ENCODE peak calls at places on chromosomes 6 and 20, in ten cellular contexts. One of them, this sample, is unnamed.

GRCh38 chr6:47256361-47256760 is 53.3 kb downstream of the TNFRSF21 start:
- DNase-seq in IMR-90: no peak
- DNase-seq in DND-41: no peak
- DNase-seq in breast epithelium: no peak
- DNase-seq in fibroblast of lung: no peak
- DNase-seq in transverse colon: no peak
- DNase-seq in fibroblast of pulmonary artery: peak
- DNase-seq in dorsolateral prefrontal cortex: no peak
- DNase-seq in coronary artery: no peak
- DNase-seq in PC-9: no peak
- DNase-seq in this sample: no peak

GRCh38 chr6:21999012-21999528 is 297.8 kb downstream of the PRL start:
- DNase-seq in fibroblast of lung: no peak
- DNase-seq in DND-41: no peak
- DNase-seq in transverse colon: no peak
- DNase-seq in dorsolateral prefrontal cortex: no peak
- DNase-seq in fibroblast of pulmonary artery: peak
- DNase-seq in PC-9: no peak
- DNase-seq in breast epithelium: no peak
- DNase-seq in IMR-90: peak
- DNase-seq in coronary artery: no peak
- DNase-seq in this sample: no peak

GRCh38 chr6:42928748-42929087 is 562 bp upstream of the CNPY3 start:
- DNase-seq in DND-41: no peak
- DNase-seq in fibroblast of lung: no peak
- DNase-seq in PC-9: no peak
- DNase-seq in transverse colon: no peak
- DNase-seq in breast epithelium: no peak
- DNase-seq in fibroblast of pulmonary artery: no peak
- DNase-seq in coronary artery: no peak
- DNase-seq in IMR-90: no peak
- DNase-seq in dorsolateral prefrontal cortex: no peak
- DNase-seq in this sample: no peak

GRCh38 chr20:53040678-53041674 is 68.8 kb downstream of the TSHZ2 start:
- DNase-seq in coronary artery: no peak
- DNase-seq in IMR-90: no peak
- DNase-seq in fibroblast of lung: peak
- DNase-seq in transverse colon: no peak
- DNase-seq in fibroblast of pulmonary artery: no peak
- DNase-seq in PC-9: no peak
- DNase-seq in DND-41: no peak
- DNase-seq in dorsolateral prefrontal cortex: no peak
- DNase-seq in breast epithelium: peak
- DNase-seq in this sample: no peak

GRCh38 chr6:82015043-82015442 is 232.5 kb downstream of the IBTK start:
- DNase-seq in transverse colon: no peak
- DNase-seq in breast epithelium: no peak
- DNase-seq in PC-9: no peak
- DNase-seq in IMR-90: no peak
- DNase-seq in dorsolateral prefrontal cortex: no peak
- DNase-seq in coronary artery: no peak
- DNase-seq in fibroblast of pulmonary artery: no peak
- DNase-seq in DND-41: no peak
- DNase-seq in fibroblast of lung: no peak
- DNase-seq in this sample: no peak

GRCh38 chr6:133348846-133349245 is 107.7 kb downstream of the EYA4 start:
- DNase-seq in DND-41: peak
- DNase-seq in IMR-90: no peak
- DNase-seq in transverse colon: no peak
- DNase-seq in fibroblast of lung: no peak
- DNase-seq in coronary artery: no peak
- DNase-seq in PC-9: no peak
- DNase-seq in dorsolateral prefrontal cortex: no peak
- DNase-seq in breast epithelium: no peak
- DNase-seq in fibroblast of pulmonary artery: no peak
- DNase-seq in this sample: no peak

GRCh38 chr6:44100088-44100550 is 27.1 kb downstream of the MRPL14 start:
- DNase-seq in breast epithelium: no peak
- DNase-seq in PC-9: peak
- DNase-seq in fibroblast of pulmonary artery: peak
- DNase-seq in IMR-90: peak
- DNase-seq in fibroblast of lung: peak
- DNase-seq in dorsolateral prefrontal cortex: no peak
- DNase-seq in coronary artery: no peak
- DNase-seq in transverse colon: no peak
- DNase-seq in DND-41: peak
- DNase-seq in this sample: no peak

GRCh38 chr20:3238616-3239025 is 369 bp downstream of the SLC4A11 start:
- DNase-seq in DND-41: no peak
- DNase-seq in PC-9: no peak
- DNase-seq in coronary artery: no peak
- DNase-seq in transverse colon: peak
- DNase-seq in dorsolateral prefrontal cortex: no peak
- DNase-seq in IMR-90: no peak
- DNase-seq in fibroblast of pulmonary artery: no peak
- DNase-seq in fibroblast of lung: no peak
- DNase-seq in breast epithelium: no peak
- DNase-seq in this sample: no peak

GRCh38 chr6:39834866-39835265 is 42.7 kb downstream of the DAAM2 start:
- DNase-seq in DND-41: no peak
- DNase-seq in dorsolateral prefrontal cortex: no peak
- DNase-seq in fibroblast of pulmonary artery: no peak
- DNase-seq in PC-9: no peak
- DNase-seq in IMR-90: no peak
- DNase-seq in breast epithelium: no peak
- DNase-seq in fibroblast of lung: no peak
- DNase-seq in coronary artery: no peak
- DNase-seq in transverse colon: no peak
- DNase-seq in this sample: no peak

DNA sequence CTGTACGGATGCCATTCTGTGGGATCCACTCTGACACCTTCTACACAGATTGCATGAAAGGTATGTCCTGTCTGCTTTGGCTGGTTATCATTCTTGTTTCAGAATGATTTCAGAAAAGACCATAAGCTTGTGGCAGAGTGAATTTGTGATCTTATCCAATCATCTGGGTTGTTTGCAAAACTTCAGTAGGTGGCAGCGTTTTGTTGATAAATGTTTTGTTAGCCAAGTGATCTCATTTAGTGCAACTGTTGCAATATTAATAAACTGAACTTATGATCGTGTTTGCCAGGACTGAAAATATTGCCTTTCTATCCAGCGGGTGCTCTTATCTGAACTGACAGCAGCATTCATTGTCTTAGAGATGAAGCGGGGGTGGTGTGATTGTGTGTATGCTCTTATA is 613.2 kb upstream of the NOX3 start:
- DNase-seq in breast epithelium: no peak
- DNase-seq in coronary artery: no peak
- DNase-seq in fibroblast of lung: peak
- DNase-seq in dorsolateral prefrontal cortex: no peak
- DNase-seq in transverse colon: no peak
- DNase-seq in IMR-90: no peak
- DNase-seq in DND-41: no peak
- DNase-seq in fibroblast of pulmonary artery: no peak
- DNase-seq in PC-9: no peak
- DNase-seq in this sample: no peak
- TF ChIP-seq CTCF in breast epithelium: no peak
- TF ChIP-seq CTCF in coronary artery: no peak
- TF ChIP-seq CTCF in fibroblast of lung: no peak
- TF ChIP-seq CTCF in dorsolateral prefrontal cortex: no peak
- TF ChIP-seq CTCF in transverse colon: no peak
- TF ChIP-seq CTCF in IMR-90: no peak
- TF ChIP-seq CTCF in DND-41: no peak
- TF ChIP-seq CTCF in fibroblast of pulmonary artery: no peak
- TF ChIP-seq CTCF in PC-9: no peak
- TF ChIP-seq CTCF in this sample: no peak

GRCh38 chr20:50027611-50028105 is 44.9 kb downstream of the SNAI1 start:
- DNase-seq in PC-9: peak
- DNase-seq in IMR-90: peak
- DNase-seq in dorsolateral prefrontal cortex: peak
- DNase-seq in breast epithelium: peak
- DNase-seq in fibroblast of lung: peak
- DNase-seq in transverse colon: peak
- DNase-seq in fibroblast of pulmonary artery: peak
- DNase-seq in DND-41: no peak
- DNase-seq in coronary artery: peak
- DNase-seq in this sample: no peak
- H3K4me3 ChIP-seq in PC-9: no peak
- H3K4me3 ChIP-seq in IMR-90: no peak
- H3K4me3 ChIP-seq in dorsolateral prefrontal cortex: no peak
- H3K4me3 ChIP-seq in breast epithelium: no peak
- H3K4me3 ChIP-seq in fibroblast of lung: no peak
- H3K4me3 ChIP-seq in transverse colon: no peak
- H3K4me3 ChIP-seq in fibroblast of pulmonary artery: no peak
- H3K4me3 ChIP-seq in DND-41: no peak
- H3K4me3 ChIP-seq in coronary artery: no peak
- H3K4me3 ChIP-seq in this sample: no peak

GRCh38 chr6:90631046-90631445 is 44.2 kb upstream of the MAP3K7 start:
- DNase-seq in breast epithelium: no peak
- DNase-seq in coronary artery: no peak
- DNase-seq in PC-9: no peak
- DNase-seq in transverse colon: no peak
- DNase-seq in fibroblast of pulmonary artery: no peak
- DNase-seq in DND-41: no peak
- DNase-seq in dorsolateral prefrontal cortex: no peak
- DNase-seq in IMR-90: no peak
- DNase-seq in fibroblast of lung: no peak
- DNase-seq in this sample: no peak
- TF ChIP-seq CTCF in breast epithelium: no peak
- TF ChIP-seq CTCF in coronary artery: no peak
- TF ChIP-seq CTCF in PC-9: no peak
- TF ChIP-seq CTCF in transverse colon: no peak
- TF ChIP-seq CTCF in fibroblast of pulmonary artery: no peak
- TF ChIP-seq CTCF in DND-41: no peak
- TF ChIP-seq CTCF in dorsolateral prefrontal cortex: no peak
- TF ChIP-seq CTCF in IMR-90: no peak
- TF ChIP-seq CTCF in fibroblast of lung: no peak
- TF ChIP-seq CTCF in this sample: no peak

GRCh38 chr6:138544521-138544920 is 45.2 kb upstream of the NHSL1 start:
- DNase-seq in coronary artery: no peak
- DNase-seq in DND-41: no peak
- DNase-seq in fibroblast of lung: no peak
- DNase-seq in dorsolateral prefrontal cortex: no peak
- DNase-seq in breast epithelium: no peak
- DNase-seq in transverse colon: no peak
- DNase-seq in IMR-90: peak
- DNase-seq in PC-9: peak
- DNase-seq in fibroblast of pulmonary artery: peak
- DNase-seq in this sample: no peak
- H3K4me3 ChIP-seq in coronary artery: peak
- H3K4me3 ChIP-seq in DND-41: no peak
- H3K4me3 ChIP-seq in fibroblast of lung: peak
- H3K4me3 ChIP-seq in dorsolateral prefrontal cortex: no peak
- H3K4me3 ChIP-seq in breast epithelium: peak
- H3K4me3 ChIP-seq in transverse colon: no peak
- H3K4me3 ChIP-seq in IMR-90: no peak
- H3K4me3 ChIP-seq in PC-9: no peak
- H3K4me3 ChIP-seq in fibroblast of pulmonary artery: peak
- H3K4me3 ChIP-seq in this sample: no peak

GRCh38 chr20:1391640-1392442 is 1.0 kb downstream of the FKBP1A start:
- DNase-seq in fibroblast of lung: peak
- DNase-seq in dorsolateral prefrontal cortex: no peak
- DNase-seq in IMR-90: peak
- DNase-seq in transverse colon: no peak
- DNase-seq in DND-41: peak
- DNase-seq in fibroblast of pulmonary artery: peak
- DNase-seq in coronary artery: no peak
- DNase-seq in breast epithelium: no peak
- DNase-seq in PC-9: no peak
- DNase-seq in this sample: no peak

GRCh38 chr20:1390552-1391403 is 2.1 kb downstream of the FKBP1A start:
- DNase-seq in IMR-90: no peak
- DNase-seq in dorsolateral prefrontal cortex: no peak
- DNase-seq in coronary artery: no peak
- DNase-seq in transverse colon: no peak
- DNase-seq in fibroblast of lung: no peak
- DNase-seq in breast epithelium: no peak
- DNase-seq in DND-41: no peak
- DNase-seq in fibroblast of pulmonary artery: no peak
- DNase-seq in PC-9: no peak
- DNase-seq in this sample: no peak

GRCh38 chr20:1392443-1392692 is 486 bp downstream of the FKBP1A start:
- DNase-seq in coronary artery: no peak
- DNase-seq in PC-9: no peak
- DNase-seq in fibroblast of pulmonary artery: no peak
- DNase-seq in dorsolateral prefrontal cortex: no peak
- DNase-seq in transverse colon: peak
- DNase-seq in DND-41: no peak
- DNase-seq in breast epithelium: no peak
- DNase-seq in fibroblast of lung: no peak
- DNase-seq in IMR-90: no peak
- DNase-seq in this sample: no peak

GRCh38 chr20:1393507-1393882 is 641 bp upstream of the FKBP1A start:
- DNase-seq in IMR-90: no peak
- DNase-seq in DND-41: no peak
- DNase-seq in coronary artery: no peak
- DNase-seq in breast epithelium: no peak
- DNase-seq in transverse colon: no peak
- DNase-seq in fibroblast of lung: no peak
- DNase-seq in dorsolateral prefrontal cortex: no peak
- DNase-seq in PC-9: no peak
- DNase-seq in fibroblast of pulmonary artery: no peak
- DNase-seq in this sample: no peak

GRCh38 chr20:1392693-1393506 is at the start of gene FKBP1A:
- DNase-seq in PC-9: peak
- DNase-seq in breast epithelium: peak
- DNase-seq in coronary artery: peak
- DNase-seq in fibroblast of pulmonary artery: peak
- DNase-seq in transverse colon: peak
- DNase-seq in dorsolateral prefrontal cortex: peak
- DNase-seq in IMR-90: peak
- DNase-seq in fibroblast of lung: peak
- DNase-seq in DND-41: peak
- DNase-seq in this sample: peak
- TF ChIP-seq CTCF in PC-9: no peak
- TF ChIP-seq CTCF in breast epithelium: peak
- TF ChIP-seq CTCF in coronary artery: no peak
- TF ChIP-seq CTCF in fibroblast of pulmonary artery: no peak
- TF ChIP-seq CTCF in transverse colon: no peak
- TF ChIP-seq CTCF in dorsolateral prefrontal cortex: peak
- TF ChIP-seq CTCF in IMR-90: peak
- TF ChIP-seq CTCF in fibroblast of lung: peak
- TF ChIP-seq CTCF in DND-41: no peak
- TF ChIP-seq CTCF in this sample: no peak

This sample was measured in AG04449.